ENCODE peak calls at places on chromosomes 4 and X, in seven cellular contexts. N is natural killer cell treated with Interleukin-12 subunit alpha and Interleukin-12 subunit beta and Interleukin-15 and Interleukin-18, amount 100 ng/mL, for 72 hours; V is right atrium auricular region; G is mesendoderm; D is NCI-H510A treated with DMSO at 0.1 percent for 48 hours; U is adrenal gland; R is right lobe of liver. Z is an unnamed sample.

GRCh38 chr4:98930311-98930865 is 1.5 kb upstream of the EIF4E start:
- DNase-seq in R (no peak), V (no peak), U (no peak), D (no peak), N (no peak), G (no peak), Z (no peak)

GRCh38 chrX:8607326-8607725 is 124.6 kb downstream of the ANOS1 start:
- DNase-seq in N (no peak), G (peak; percentile 2), V (no peak), D (no peak), U (no peak), R (no peak), Z (no peak)

GRCh38 chr4:169334335-169334734 is 63.6 kb upstream of the SH3RF1 start:
- DNase-seq in U (no peak), G (peak; percentile 97), V (no peak), R (no peak), N (no peak), D (no peak), Z (no peak)

GRCh38 chrX:12460929-12461328 is 322.7 kb downstream of the FRMPD4 start:
- DNase-seq in V (no peak), D (no peak), G (no peak), U (no peak), N (no peak), R (no peak), Z (no peak)

GRCh38 chr4:102574317-102574716 is 73.2 kb downstream of the NFKB1 start:
- DNase-seq in R (no peak), D (no peak), G (no peak), N (no peak), U (no peak), V (no peak), Z (no peak)

GRCh38 chr4:182918791-182919302 is 1.7 kb upstream of the DCTD start:
- DNase-seq in U (no peak), R (no peak), G (no peak), V (no peak), D (no peak), N (peak; percentile 79), Z (no peak)

GRCh38 chrX:7372843-7373525 is 225.0 kb upstream of the PUDP start:
- DNase-seq in N (no peak), U (no peak), G (no peak), R (no peak), D (no peak), V (no peak), Z (no peak)

GRCh38 chr4:136680761-136681160 is 851.5 kb downstream of the PCDH18 start:
- DNase-seq in D (no peak), U (no peak), V (no peak), N (no peak), G (no peak), R (no peak), Z (no peak)

GRCh38 chrX:121598356-121598755 is 550.9 kb downstream of the GLUD2 start:
- DNase-seq in U (no peak), R (no peak), G (no peak), N (no peak), D (no peak), V (no peak), Z (no peak)

GRCh38 chrX:47215291-47215900 is 3.1 kb upstream of the CDK16 start:
- DNase-seq in V (no peak), D (no peak), U (peak; percentile 15), G (no peak), N (peak; percentile 20), R (no peak), Z (no peak)

GRCh38 chr4:154349829-154350228 is 141.8 kb downstream of the DCHS2 start:
- DNase-seq in R (no peak), V (no peak), D (no peak), U (no peak), G (peak; percentile 54), N (no peak), Z (no peak)

GRCh38 chr4:88597970-88598369 is 5.7 kb downstream of the HERC3 start:
- DNase-seq in R (no peak), D (no peak), G (peak; percentile 35), V (no peak), N (no peak), U (no peak), Z (no peak)

GRCh38 chr4:107857741-107858140 is 33.0 kb downstream of the SGMS2 start:
- DNase-seq in V (no peak), R (no peak), G (peak; percentile 27), D (no peak), U (no peak), N (no peak), Z (no peak)

Z was measured in upper lobe of right lung.